ENCODE peak calls at places on chromosomes 12 and 14, in ten cellular contexts. One of them, this sample, is unnamed.

GRCh38 chr14:61493239-61493638 is 171.9 kb downstream of the PRKCH start:
- DNase-seq in WTC11: no peak
- DNase-seq in LNCaP clone FGC: no peak
- DNase-seq in neural crest cell: no peak
- DNase-seq in bronchial epithelial cell: peak
- DNase-seq in OCI-LY7: no peak
- DNase-seq in upper lobe of right lung: no peak
- DNase-seq in progenitor cell of endocrine pancreas: no peak
- DNase-seq in CD4-positive, alpha-beta T cell: no peak
- DNase-seq in cardiac fibroblast: peak
- DNase-seq in this sample: no peak

GRCh38 chr14:105214324-105214915 is 33.3 kb upstream of the NUDT14 start:
- DNase-seq in WTC11: no peak
- DNase-seq in LNCaP clone FGC: no peak
- DNase-seq in neural crest cell: no peak
- DNase-seq in bronchial epithelial cell: no peak
- DNase-seq in OCI-LY7: no peak
- DNase-seq in upper lobe of right lung: no peak
- DNase-seq in progenitor cell of endocrine pancreas: no peak
- DNase-seq in CD4-positive, alpha-beta T cell: no peak
- DNase-seq in cardiac fibroblast: no peak
- DNase-seq in this sample: no peak

GRCh38 chr14:106694638-106695393 is 1168.4 kb downstream of the TMEM121 start:
- DNase-seq in WTC11: no peak
- DNase-seq in LNCaP clone FGC: no peak
- DNase-seq in neural crest cell: no peak
- DNase-seq in bronchial epithelial cell: peak
- DNase-seq in OCI-LY7: no peak
- DNase-seq in upper lobe of right lung: no peak
- DNase-seq in progenitor cell of endocrine pancreas: no peak
- DNase-seq in CD4-positive, alpha-beta T cell: peak
- DNase-seq in cardiac fibroblast: no peak
- DNase-seq in this sample: peak

GRCh38 chr12:132747395-132747794 is 14.2 kb downstream of the ANKLE2 start:
- DNase-seq in WTC11: no peak
- DNase-seq in LNCaP clone FGC: no peak
- DNase-seq in neural crest cell: no peak
- DNase-seq in bronchial epithelial cell: no peak
- DNase-seq in OCI-LY7: no peak
- DNase-seq in upper lobe of right lung: no peak
- DNase-seq in progenitor cell of endocrine pancreas: no peak
- DNase-seq in CD4-positive, alpha-beta T cell: no peak
- DNase-seq in cardiac fibroblast: no peak
- DNase-seq in this sample: no peak

GRCh38 chr12:104658085-104658484 is 201.3 kb downstream of the CHST11 start:
- DNase-seq in WTC11: no peak
- DNase-seq in LNCaP clone FGC: no peak
- DNase-seq in neural crest cell: no peak
- DNase-seq in bronchial epithelial cell: no peak
- DNase-seq in OCI-LY7: no peak
- DNase-seq in upper lobe of right lung: no peak
- DNase-seq in progenitor cell of endocrine pancreas: no peak
- DNase-seq in CD4-positive, alpha-beta T cell: no peak
- DNase-seq in cardiac fibroblast: no peak
- DNase-seq in this sample: no peak

GRCh38 chr12:85627584-85627983 is 208.6 kb downstream of the RASSF9 start:
- DNase-seq in WTC11: no peak
- DNase-seq in LNCaP clone FGC: no peak
- DNase-seq in neural crest cell: no peak
- DNase-seq in bronchial epithelial cell: peak
- DNase-seq in OCI-LY7: no peak
- DNase-seq in upper lobe of right lung: no peak
- DNase-seq in progenitor cell of endocrine pancreas: no peak
- DNase-seq in CD4-positive, alpha-beta T cell: no peak
- DNase-seq in cardiac fibroblast: peak
- DNase-seq in this sample: no peak

GRCh38 chr12:52537101-52537500 is 15.8 kb downstream of the KRT71 start:
- DNase-seq in WTC11: no peak
- DNase-seq in LNCaP clone FGC: no peak
- DNase-seq in neural crest cell: no peak
- DNase-seq in bronchial epithelial cell: no peak
- DNase-seq in OCI-LY7: no peak
- DNase-seq in upper lobe of right lung: no peak
- DNase-seq in progenitor cell of endocrine pancreas: no peak
- DNase-seq in CD4-positive, alpha-beta T cell: no peak
- DNase-seq in cardiac fibroblast: no peak
- DNase-seq in this sample: no peak

GRCh38 chr12:108635997-108636808 is 2.5 kb upstream of the SELPLG start:
- DNase-seq in WTC11: no peak
- DNase-seq in LNCaP clone FGC: no peak
- DNase-seq in neural crest cell: no peak
- DNase-seq in bronchial epithelial cell: no peak
- DNase-seq in OCI-LY7: peak
- DNase-seq in upper lobe of right lung: no peak
- DNase-seq in progenitor cell of endocrine pancreas: no peak
- DNase-seq in CD4-positive, alpha-beta T cell: no peak
- DNase-seq in cardiac fibroblast: no peak
- DNase-seq in this sample: no peak

GRCh38 chr12:132588821-132589669 is 21.3 kb downstream of the LRCOL1 start:
- DNase-seq in WTC11: no peak
- DNase-seq in LNCaP clone FGC: no peak
- DNase-seq in neural crest cell: no peak
- DNase-seq in bronchial epithelial cell: no peak
- DNase-seq in OCI-LY7: no peak
- DNase-seq in upper lobe of right lung: no peak
- DNase-seq in progenitor cell of endocrine pancreas: no peak
- DNase-seq in CD4-positive, alpha-beta T cell: no peak
- DNase-seq in cardiac fibroblast: no peak
- DNase-seq in this sample: no peak

GRCh38 chr14:98512501-98513251 is 759.3 kb downstream of the BCL11B start:
- DNase-seq in WTC11: no peak
- DNase-seq in LNCaP clone FGC: no peak
- DNase-seq in neural crest cell: no peak
- DNase-seq in bronchial epithelial cell: no peak
- DNase-seq in OCI-LY7: no peak
- DNase-seq in upper lobe of right lung: no peak
- DNase-seq in progenitor cell of endocrine pancreas: no peak
- DNase-seq in CD4-positive, alpha-beta T cell: no peak
- DNase-seq in cardiac fibroblast: no peak
- DNase-seq in this sample: no peak

GRCh38 chr14:98513558-98513957 is 758.4 kb downstream of the BCL11B start:
- DNase-seq in WTC11: no peak
- DNase-seq in LNCaP clone FGC: no peak
- DNase-seq in neural crest cell: no peak
- DNase-seq in bronchial epithelial cell: peak
- DNase-seq in OCI-LY7: no peak
- DNase-seq in upper lobe of right lung: no peak
- DNase-seq in progenitor cell of endocrine pancreas: no peak
- DNase-seq in CD4-positive, alpha-beta T cell: no peak
- DNase-seq in cardiac fibroblast: no peak
- DNase-seq in this sample: no peak

GRCh38 chr14:98514016-98514415 is 758.0 kb downstream of the BCL11B start:
- DNase-seq in WTC11: no peak
- DNase-seq in LNCaP clone FGC: no peak
- DNase-seq in neural crest cell: no peak
- DNase-seq in bronchial epithelial cell: no peak
- DNase-seq in OCI-LY7: no peak
- DNase-seq in upper lobe of right lung: no peak
- DNase-seq in progenitor cell of endocrine pancreas: no peak
- DNase-seq in CD4-positive, alpha-beta T cell: no peak
- DNase-seq in cardiac fibroblast: no peak
- DNase-seq in this sample: no peak

GRCh38 chr14:98507269-98507668 is 764.7 kb downstream of the BCL11B start:
- DNase-seq in WTC11: no peak
- DNase-seq in LNCaP clone FGC: no peak
- DNase-seq in neural crest cell: no peak
- DNase-seq in bronchial epithelial cell: peak
- DNase-seq in OCI-LY7: no peak
- DNase-seq in upper lobe of right lung: no peak
- DNase-seq in progenitor cell of endocrine pancreas: no peak
- DNase-seq in CD4-positive, alpha-beta T cell: no peak
- DNase-seq in cardiac fibroblast: no peak
- DNase-seq in this sample: no peak

DNA sequence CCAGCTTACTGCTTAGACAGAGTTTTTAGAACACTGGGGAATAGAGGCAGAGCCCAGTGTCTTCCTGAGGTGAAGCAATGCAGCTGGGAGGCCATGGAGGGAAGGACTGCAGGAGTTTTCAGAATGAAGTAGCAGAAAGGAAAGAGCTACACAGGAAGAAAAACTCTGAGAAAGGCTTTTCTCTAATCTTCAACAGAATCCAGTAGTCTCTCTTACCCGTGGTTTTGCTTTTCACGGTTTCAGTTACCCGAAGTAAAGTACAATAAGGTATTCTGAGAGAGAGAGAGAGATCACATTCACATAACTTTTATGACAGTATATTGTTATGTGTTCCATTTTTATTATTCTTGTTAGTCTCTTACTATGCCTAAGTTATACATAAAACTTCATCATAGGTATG is 761.6 kb downstream of the BCL11B start:
- DNase-seq in WTC11: no peak
- DNase-seq in LNCaP clone FGC: no peak
- DNase-seq in neural crest cell: no peak
- DNase-seq in bronchial epithelial cell: no peak
- DNase-seq in OCI-LY7: no peak
- DNase-seq in upper lobe of right lung: no peak
- DNase-seq in progenitor cell of endocrine pancreas: no peak
- DNase-seq in CD4-positive, alpha-beta T cell: no peak
- DNase-seq in cardiac fibroblast: no peak
- DNase-seq in this sample: no peak
- TF ChIP-seq CTCF in WTC11: no peak
- TF ChIP-seq CTCF in LNCaP clone FGC: no peak
- TF ChIP-seq CTCF in neural crest cell: no peak
- TF ChIP-seq CTCF in bronchial epithelial cell: no peak
- TF ChIP-seq CTCF in OCI-LY7: no peak
- TF ChIP-seq CTCF in upper lobe of right lung: no peak
- TF ChIP-seq CTCF in progenitor cell of endocrine pancreas: no peak
- TF ChIP-seq CTCF in CD4-positive, alpha-beta T cell: no peak
- TF ChIP-seq CTCF in cardiac fibroblast: no peak
- TF ChIP-seq CTCF in this sample: no peak

DNA sequence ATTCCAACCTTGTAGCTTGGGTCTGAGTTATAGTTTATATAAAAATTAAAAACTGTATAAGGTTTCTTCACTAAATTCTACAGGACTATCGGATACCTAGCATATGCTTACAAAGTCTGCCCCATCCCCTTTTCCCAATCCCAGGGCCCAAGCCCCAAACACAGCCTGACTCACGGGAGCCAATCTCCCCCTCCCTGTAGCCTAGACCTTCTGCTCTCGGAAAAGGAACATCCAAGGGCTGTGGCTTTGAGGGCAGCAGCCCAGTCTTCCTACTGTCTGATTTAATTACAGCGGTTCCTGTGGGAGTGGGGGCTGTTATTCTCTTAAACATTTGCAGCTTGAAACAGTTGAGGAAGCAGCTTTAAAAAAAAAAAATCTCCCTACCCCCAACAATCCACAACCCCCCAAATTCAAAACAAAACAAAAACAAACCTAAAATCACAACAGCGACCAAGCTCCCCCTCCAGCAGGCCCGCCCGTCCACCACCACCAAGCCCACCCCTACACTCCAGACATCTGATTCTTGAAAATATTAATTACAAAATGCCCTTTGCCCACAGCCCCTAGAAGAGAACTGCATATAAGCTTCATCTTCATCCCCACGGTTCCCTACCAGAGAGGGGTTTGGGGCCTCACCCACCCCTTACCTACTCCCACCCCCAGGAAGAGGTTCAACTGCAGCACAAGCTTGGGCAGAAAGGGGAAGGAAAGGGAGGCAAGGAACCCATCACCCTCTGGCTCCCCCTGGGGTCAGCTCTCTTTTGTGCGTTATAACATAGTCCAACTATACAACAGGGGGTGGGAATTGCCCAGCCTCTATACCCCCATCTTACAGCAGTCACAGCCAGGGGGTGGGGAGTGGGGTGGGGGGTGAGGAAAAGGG is 1.1 kb upstream of the PRKAG1 start:
- DNase-seq in WTC11: peak
- DNase-seq in LNCaP clone FGC: no peak
- DNase-seq in neural crest cell: no peak
- DNase-seq in bronchial epithelial cell: peak
- DNase-seq in OCI-LY7: peak
- DNase-seq in upper lobe of right lung: no peak
- DNase-seq in progenitor cell of endocrine pancreas: no peak
- DNase-seq in CD4-positive, alpha-beta T cell: no peak
- DNase-seq in cardiac fibroblast: peak
- DNase-seq in this sample: no peak
- TF ChIP-seq CTCF in WTC11: no peak
- TF ChIP-seq CTCF in LNCaP clone FGC: peak
- TF ChIP-seq CTCF in neural crest cell: peak
- TF ChIP-seq CTCF in bronchial epithelial cell: peak
- TF ChIP-seq CTCF in OCI-LY7: peak
- TF ChIP-seq CTCF in upper lobe of right lung: peak
- TF ChIP-seq CTCF in progenitor cell of endocrine pancreas: peak
- TF ChIP-seq CTCF in CD4-positive, alpha-beta T cell: peak
- TF ChIP-seq CTCF in cardiac fibroblast: peak
- TF ChIP-seq CTCF in this sample: no peak

DNA sequence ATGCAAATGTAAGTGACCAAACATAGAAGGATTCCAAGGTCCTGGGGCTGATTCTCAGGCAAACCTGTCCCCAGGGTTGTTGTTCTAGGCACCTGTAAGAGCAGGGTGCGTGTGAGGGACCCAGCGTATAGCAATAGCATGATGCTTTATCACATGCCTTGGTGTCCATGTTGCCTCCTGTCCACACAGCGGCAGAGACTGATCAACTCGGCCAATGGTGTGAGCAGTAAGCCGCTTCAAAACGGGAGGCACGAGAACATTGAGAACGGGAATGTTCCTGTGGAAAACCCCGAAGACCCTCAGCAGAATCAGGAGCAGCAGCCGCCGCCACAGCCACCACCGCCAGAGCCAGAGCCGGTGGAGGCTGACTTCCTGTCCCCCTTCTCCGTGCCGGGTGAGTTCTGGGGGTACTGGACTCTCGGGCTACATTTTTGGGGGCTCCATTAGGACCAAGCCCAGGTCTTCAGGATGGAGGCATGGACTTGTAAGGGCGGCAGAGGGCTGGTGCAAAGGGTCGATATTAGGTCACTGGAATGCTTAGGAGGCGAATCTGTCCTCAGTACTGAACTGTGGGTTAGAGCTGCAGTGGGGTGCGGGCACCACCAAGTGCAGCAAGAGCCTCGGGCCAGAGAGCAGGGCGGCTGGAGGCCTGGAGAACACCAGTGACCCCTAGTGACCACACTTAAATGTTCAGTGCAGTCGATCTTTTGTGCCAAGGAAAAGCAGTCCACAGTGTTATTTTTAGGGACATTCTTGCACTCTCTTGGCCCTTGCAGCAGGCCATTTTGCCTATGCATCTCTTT is 57.2 kb upstream of the RIN3 start:
- DNase-seq in WTC11: peak
- DNase-seq in LNCaP clone FGC: peak
- DNase-seq in neural crest cell: peak
- DNase-seq in bronchial epithelial cell: peak
- DNase-seq in OCI-LY7: peak
- DNase-seq in upper lobe of right lung: peak
- DNase-seq in progenitor cell of endocrine pancreas: peak
- DNase-seq in CD4-positive, alpha-beta T cell: no peak
- DNase-seq in cardiac fibroblast: peak
- DNase-seq in this sample: no peak
- TF ChIP-seq CTCF in WTC11: peak
- TF ChIP-seq CTCF in LNCaP clone FGC: peak
- TF ChIP-seq CTCF in neural crest cell: peak
- TF ChIP-seq CTCF in bronchial epithelial cell: peak
- TF ChIP-seq CTCF in OCI-LY7: peak
- TF ChIP-seq CTCF in upper lobe of right lung: peak
- TF ChIP-seq CTCF in progenitor cell of endocrine pancreas: peak
- TF ChIP-seq CTCF in CD4-positive, alpha-beta T cell: no peak
- TF ChIP-seq CTCF in cardiac fibroblast: peak
- TF ChIP-seq CTCF in this sample: no peak

GRCh38 chr12:75705749-75706719 is 194.6 kb upstream of the KRR1 start:
- DNase-seq in WTC11: no peak
- DNase-seq in LNCaP clone FGC: no peak
- DNase-seq in neural crest cell: no peak
- DNase-seq in bronchial epithelial cell: peak
- DNase-seq in OCI-LY7: no peak
- DNase-seq in upper lobe of right lung: no peak
- DNase-seq in progenitor cell of endocrine pancreas: no peak
- DNase-seq in CD4-positive, alpha-beta T cell: no peak
- DNase-seq in cardiac fibroblast: peak
- DNase-seq in this sample: no peak
- TF ChIP-seq CTCF in WTC11: no peak
- TF ChIP-seq CTCF in LNCaP clone FGC: no peak
- TF ChIP-seq CTCF in neural crest cell: no peak
- TF ChIP-seq CTCF in bronchial epithelial cell: no peak
- TF ChIP-seq CTCF in OCI-LY7: no peak
- TF ChIP-seq CTCF in upper lobe of right lung: no peak
- TF ChIP-seq CTCF in progenitor cell of endocrine pancreas: no peak
- TF ChIP-seq CTCF in CD4-positive, alpha-beta T cell: no peak
- TF ChIP-seq CTCF in cardiac fibroblast: no peak
- TF ChIP-seq CTCF in this sample: no peak